ENCODE peak calls at places on chromosomes 7 and 10, in nine cellular contexts. U is T-helper 2 cell; V is SW 1271; F is stimulated activated CD4-positive, alpha-beta T cell treated with anti-CD3 and anti-CD28 coated beads, Interleukin-1b, Interleukin-23, amount 100 ng/mL, for 24 hours; T is CD8-positive, alpha-beta T cell; G is posterior cingulate gyrus; N is activated CD4-positive, CD25-positive, alpha-beta regulatory T cell; A is RWPE1; Q is AG08396. I is an unnamed sample.

GRCh38 chr10:19063991-19064390 is 15.4 kb downstream of the MALRD1 start:
- DNase-seq in U (no peak), V (no peak), F (no peak), T (no peak), G (no peak), N (no peak), A (no peak), Q (no peak), I (no peak)

GRCh38 chr10:44386546-44387052 is 1.7 kb upstream of the CXCL12 start:
- DNase-seq in U (peak), V (peak), F (no peak), T (no peak), G (peak), N (no peak), A (peak), Q (peak), I (peak)

GRCh38 chr7:30269398-30269964 is 14.9 kb upstream of the ZNRF2 start:
- DNase-seq in U (no peak), V (no peak), F (no peak), T (no peak), G (no peak), N (no peak), A (no peak), Q (no peak), I (no peak)

GRCh38 chr10:123908379-123908778 is 16.8 kb upstream of the CPXM2 start:
- DNase-seq in U (no peak), V (no peak), F (no peak), T (no peak), G (no peak), N (no peak), A (no peak), Q (no peak), I (no peak)

GRCh38 chr7:101701153-101701794 is 72.2 kb upstream of the MYL10 start:
- DNase-seq in U (no peak), V (no peak), F (no peak), T (no peak), G (no peak), N (no peak), A (no peak), Q (no peak), I (no peak)

GRCh38 chr10:127715782-127716378 is 21.1 kb upstream of the FOXI2 start:
- DNase-seq in U (no peak), V (no peak), F (no peak), T (no peak), G (no peak), N (no peak), A (peak), Q (no peak), I (no peak)

GRCh38 chr10:47336387-47337134 is 11.6 kb upstream of the RBP3 start:
- DNase-seq in U (no peak), V (no peak), F (no peak), T (no peak), G (no peak), N (no peak), A (no peak), Q (peak), I (no peak)

GRCh38 chr7:27191716-27192545 is 6.9 kb upstream of the HOXA11 start:
- DNase-seq in U (no peak), V (no peak), F (no peak), T (no peak), G (no peak), N (no peak), A (no peak), Q (no peak), I (no peak)

GRCh38 chr7:29494350-29494749 is 69.3 kb upstream of the PRR15 start:
- DNase-seq in U (no peak), V (no peak), F (no peak), T (no peak), G (no peak), N (no peak), A (no peak), Q (no peak), I (no peak)

I was measured in GM19239.